ENCODE peak calls at places on chromosome 20, in nine cellular contexts. Z is HCT116; X is hypothalamus; J is dorsolateral prefrontal cortex; S is type B pancreatic cell; N is stimulated activated CD4-positive, alpha-beta T cell treated with anti-CD3 and anti-CD28 coated beads, Interleukin-2, amount 100 ng/mL, for 48 hours; G is stimulated activated CD8-positive, alpha-beta memory T cell treated with anti-CD3 and anti-CD28 coated beads, Interleukin-15, amount 100 ng/mL, for 1 hour; A is GM23338; L is HFFc6. O is an unnamed sample.
A peak's percentile ranks its signal among the peaks of the same experiment; 100 is the strongest.

GRCh38 chr20:341682-342081 is 5.2 kb upstream of the NRSN2 start:
- DNase-seq in Z (peak; percentile 94), X (no peak), J (no peak), S (no peak), N (peak; percentile 57), G (no peak), A (no peak), L (peak; percentile 94), O (no peak)

GRCh38 chr20:25321262-25321831 is 69.3 kb downstream of the ABHD12 start:
- DNase-seq in Z (no peak), X (no peak), J (no peak), S (no peak), N (no peak), G (no peak), A (no peak), L (no peak), O (no peak)

GRCh38 chr20:1507276-1507675 is 16.1 kb upstream of the SIRPB2 start:
- DNase-seq in Z (no peak), X (no peak), J (no peak), S (no peak), N (no peak), G (no peak), A (no peak), L (no peak), O (no peak)

GRCh38 chr20:17626217-17627007 is 55.6 kb downstream of the RRBP1 start:
- DNase-seq in Z (no peak), X (no peak), J (peak; percentile 27), S (no peak), N (no peak), G (no peak), A (no peak), L (no peak), O (no peak)

GRCh38 chr20:7375905-7376304 is 564.4 kb downstream of the HAO1 start:
- DNase-seq in Z (peak; percentile 2), X (no peak), J (no peak), S (no peak), N (no peak), G (no peak), A (peak; percentile 44), L (peak; percentile 13), O (no peak)

GRCh38 chr20:25461766-25462165 is 54.3 kb downstream of the GINS1 start:
- DNase-seq in Z (no peak), X (no peak), J (no peak), S (no peak), N (no peak), G (no peak), A (no peak), L (no peak), O (no peak)

GRCh38 chr20:46704714-46705377 is 4.6 kb upstream of the SLC2A10 start:
- DNase-seq in Z (no peak), X (no peak), J (no peak), S (no peak), N (no peak), G (no peak), A (peak; percentile 47), L (no peak), O (no peak)

GRCh38 chr20:61850926-61851900 is 214.5 kb downstream of the TAF4 start:
- DNase-seq in Z (no peak), X (no peak), J (no peak), S (no peak), N (no peak), G (no peak), A (no peak), L (no peak), O (no peak)

GRCh38 chr20:62224113-62224855 is 4.2 kb upstream of the HRH3 start:
- DNase-seq in Z (no peak), X (no peak), J (no peak), S (no peak), N (no peak), G (no peak), A (no peak), L (no peak), O (no peak)

GRCh38 chr20:36604952-36605308 is 649 bp upstream of the RAB5IF start:
- DNase-seq in Z (peak; percentile 31), X (no peak), J (peak; percentile 9), S (no peak), N (peak; percentile 26), G (peak; percentile 26), A (peak; percentile 41), L (no peak), O (no peak)

GRCh38 chr20:46070215-46070910 is 19.4 kb downstream of the NCOA5 start:
- DNase-seq in Z (no peak), X (no peak), J (no peak), S (no peak), N (no peak), G (no peak), A (no peak), L (peak; percentile 74), O (no peak)

GRCh38 chr20:47400685-47401084 is 44.2 kb upstream of the ZMYND8 start:
- DNase-seq in Z (no peak), X (peak; percentile 1), J (no peak), S (no peak), N (no peak), G (no peak), A (peak; percentile 30), L (no peak), O (no peak)

GRCh38 chr20:14445310-14445709 is 107.9 kb upstream of the FLRT3 start:
- DNase-seq in Z (no peak), X (no peak), J (no peak), S (no peak), N (no peak), G (no peak), A (no peak), L (no peak), O (no peak)

GRCh38 chr20:57335392-57335791 is 5.8 kb downstream of the SPO11 start:
- DNase-seq in Z (no peak), X (no peak), J (no peak), S (no peak), N (no peak), G (no peak), A (no peak), L (no peak), O (no peak)

GRCh38 chr20:21615617-21616080 is 89.8 kb upstream of the PAX1 start:
- DNase-seq in Z (peak; percentile 26), X (peak; percentile 75), J (peak; percentile 57), S (peak; percentile 74), N (peak; percentile 37), G (peak; percentile 14), A (peak; percentile 81), L (peak; percentile 43), O (peak; percentile 70)

GRCh38 chr20:49894073-49894470 is 21.3 kb downstream of the SPATA2 start:
- DNase-seq in Z (no peak), X (no peak), J (no peak), S (no peak), N (no peak), G (no peak), A (no peak), L (no peak), O (no peak)

GRCh38 chr20:23092409-23092756 is 6.3 kb upstream of the CD93 start:
- DNase-seq in Z (no peak), X (no peak), J (no peak), S (no peak), N (no peak), G (no peak), A (no peak), L (no peak), O (no peak)

GRCh38 chr20:2652724-2653510 is 485 bp downstream of the NOP56 start:
- DNase-seq in Z (no peak), X (peak; percentile 66), J (peak; percentile 54), S (no peak), N (no peak), G (no peak), A (peak; percentile 37), L (no peak), O (peak; percentile 47)

GRCh38 chr20:21682576-21682975 is 22.9 kb upstream of the PAX1 start:
- DNase-seq in Z (no peak), X (peak; percentile 15), J (peak; percentile 12), S (peak; percentile 58), N (no peak), G (no peak), A (no peak), L (no peak), O (no peak)

GRCh38 chr20:53846640-53847039 is 223.8 kb downstream of the BCAS1 start:
- DNase-seq in Z (no peak), X (no peak), J (no peak), S (no peak), N (no peak), G (no peak), A (no peak), L (no peak), O (no peak)

O was measured in neural crest cell.